ENCODE peak calls at places on chromosomes 2 and 18, in ten cellular contexts. One of them, this sample, is unnamed.

GRCh38 chr2:38376346-38376682 is 759 bp downstream of the ATL2 start:
- DNase-seq in central memory CD4-positive, alpha-beta T cell: peak
- DNase-seq in HTR-8/SVneo: peak
- DNase-seq in GDM1: peak
- DNase-seq in stimulated activated CD4-positive, alpha-beta T cell treated with anti-CD3 and anti-CD28 coated beads, Interleukin-1b, Interleukin-23, amount 100 ng/mL, for 24 hours: peak
- DNase-seq in heart right ventricle: no peak
- DNase-seq in T-helper 9 cell: peak
- DNase-seq in putamen: peak
- DNase-seq in NCI-H1436: peak
- DNase-seq in activated T-cell treated with anti-CD3 and anti-CD28 coated beads for 4 hours: peak
- DNase-seq in this sample: no peak

GRCh38 chr2:59151805-59152204 is 910.7 kb upstream of the FANCL start:
- DNase-seq in stimulated activated CD4-positive, alpha-beta T cell treated with anti-CD3 and anti-CD28 coated beads, Interleukin-1b, Interleukin-23, amount 100 ng/mL, for 24 hours: no peak
- DNase-seq in putamen: no peak
- DNase-seq in activated T-cell treated with anti-CD3 and anti-CD28 coated beads for 4 hours: no peak
- DNase-seq in HTR-8/SVneo: no peak
- DNase-seq in GDM1: no peak
- DNase-seq in heart right ventricle: no peak
- DNase-seq in NCI-H1436: no peak
- DNase-seq in T-helper 9 cell: no peak
- DNase-seq in central memory CD4-positive, alpha-beta T cell: no peak
- DNase-seq in this sample: no peak

GRCh38 chr2:176638167-176639015 is 369.1 kb downstream of the MTX2 start:
- DNase-seq in heart right ventricle: peak
- DNase-seq in GDM1: no peak
- DNase-seq in putamen: peak
- DNase-seq in stimulated activated CD4-positive, alpha-beta T cell treated with anti-CD3 and anti-CD28 coated beads, Interleukin-1b, Interleukin-23, amount 100 ng/mL, for 24 hours: peak
- DNase-seq in NCI-H1436: peak
- DNase-seq in T-helper 9 cell: peak
- DNase-seq in central memory CD4-positive, alpha-beta T cell: peak
- DNase-seq in HTR-8/SVneo: peak
- DNase-seq in activated T-cell treated with anti-CD3 and anti-CD28 coated beads for 4 hours: peak
- DNase-seq in this sample: no peak

GRCh38 chr18:919078-919477 is 14.4 kb downstream of the ADCYAP1 start:
- DNase-seq in heart right ventricle: no peak
- DNase-seq in activated T-cell treated with anti-CD3 and anti-CD28 coated beads for 4 hours: no peak
- DNase-seq in NCI-H1436: no peak
- DNase-seq in T-helper 9 cell: no peak
- DNase-seq in central memory CD4-positive, alpha-beta T cell: no peak
- DNase-seq in stimulated activated CD4-positive, alpha-beta T cell treated with anti-CD3 and anti-CD28 coated beads, Interleukin-1b, Interleukin-23, amount 100 ng/mL, for 24 hours: no peak
- DNase-seq in GDM1: no peak
- DNase-seq in HTR-8/SVneo: no peak
- DNase-seq in putamen: no peak
- DNase-seq in this sample: no peak

GRCh38 chr2:167697194-167697593 is 550.2 kb downstream of the STK39 start:
- DNase-seq in T-helper 9 cell: no peak
- DNase-seq in GDM1: no peak
- DNase-seq in stimulated activated CD4-positive, alpha-beta T cell treated with anti-CD3 and anti-CD28 coated beads, Interleukin-1b, Interleukin-23, amount 100 ng/mL, for 24 hours: no peak
- DNase-seq in NCI-H1436: no peak
- DNase-seq in heart right ventricle: no peak
- DNase-seq in activated T-cell treated with anti-CD3 and anti-CD28 coated beads for 4 hours: no peak
- DNase-seq in HTR-8/SVneo: no peak
- DNase-seq in putamen: no peak
- DNase-seq in central memory CD4-positive, alpha-beta T cell: no peak
- DNase-seq in this sample: no peak

GRCh38 chr18:51049137-51049536 is 19.1 kb downstream of the SMAD4 start:
- DNase-seq in putamen: no peak
- DNase-seq in GDM1: no peak
- DNase-seq in stimulated activated CD4-positive, alpha-beta T cell treated with anti-CD3 and anti-CD28 coated beads, Interleukin-1b, Interleukin-23, amount 100 ng/mL, for 24 hours: no peak
- DNase-seq in activated T-cell treated with anti-CD3 and anti-CD28 coated beads for 4 hours: no peak
- DNase-seq in T-helper 9 cell: no peak
- DNase-seq in HTR-8/SVneo: no peak
- DNase-seq in heart right ventricle: no peak
- DNase-seq in NCI-H1436: no peak
- DNase-seq in central memory CD4-positive, alpha-beta T cell: no peak
- DNase-seq in this sample: no peak

GRCh38 chr2:157312866-157313486 is 12.6 kb downstream of the ERMN start:
- DNase-seq in activated T-cell treated with anti-CD3 and anti-CD28 coated beads for 4 hours: no peak
- DNase-seq in GDM1: no peak
- DNase-seq in T-helper 9 cell: no peak
- DNase-seq in heart right ventricle: no peak
- DNase-seq in HTR-8/SVneo: no peak
- DNase-seq in putamen: no peak
- DNase-seq in NCI-H1436: no peak
- DNase-seq in stimulated activated CD4-positive, alpha-beta T cell treated with anti-CD3 and anti-CD28 coated beads, Interleukin-1b, Interleukin-23, amount 100 ng/mL, for 24 hours: no peak
- DNase-seq in central memory CD4-positive, alpha-beta T cell: no peak
- DNase-seq in this sample: no peak

GRCh38 chr2:193463016-193463415 is 1268.3 kb upstream of the TMEFF2 start:
- DNase-seq in putamen: no peak
- DNase-seq in central memory CD4-positive, alpha-beta T cell: no peak
- DNase-seq in stimulated activated CD4-positive, alpha-beta T cell treated with anti-CD3 and anti-CD28 coated beads, Interleukin-1b, Interleukin-23, amount 100 ng/mL, for 24 hours: no peak
- DNase-seq in GDM1: no peak
- DNase-seq in NCI-H1436: no peak
- DNase-seq in T-helper 9 cell: no peak
- DNase-seq in activated T-cell treated with anti-CD3 and anti-CD28 coated beads for 4 hours: no peak
- DNase-seq in heart right ventricle: no peak
- DNase-seq in HTR-8/SVneo: no peak
- DNase-seq in this sample: no peak

GRCh38 chr2:204110250-204111183 is 174.0 kb downstream of the ICOS start:
- DNase-seq in heart right ventricle: no peak
- DNase-seq in activated T-cell treated with anti-CD3 and anti-CD28 coated beads for 4 hours: peak
- DNase-seq in T-helper 9 cell: peak
- DNase-seq in central memory CD4-positive, alpha-beta T cell: peak
- DNase-seq in GDM1: peak
- DNase-seq in putamen: no peak
- DNase-seq in NCI-H1436: no peak
- DNase-seq in HTR-8/SVneo: no peak
- DNase-seq in stimulated activated CD4-positive, alpha-beta T cell treated with anti-CD3 and anti-CD28 coated beads, Interleukin-1b, Interleukin-23, amount 100 ng/mL, for 24 hours: peak
- DNase-seq in this sample: no peak

GRCh38 chr2:33242845-33243244 is 233.6 kb upstream of the RASGRP3 start:
- DNase-seq in putamen: no peak
- DNase-seq in stimulated activated CD4-positive, alpha-beta T cell treated with anti-CD3 and anti-CD28 coated beads, Interleukin-1b, Interleukin-23, amount 100 ng/mL, for 24 hours: no peak
- DNase-seq in NCI-H1436: no peak
- DNase-seq in central memory CD4-positive, alpha-beta T cell: no peak
- DNase-seq in GDM1: no peak
- DNase-seq in T-helper 9 cell: no peak
- DNase-seq in activated T-cell treated with anti-CD3 and anti-CD28 coated beads for 4 hours: no peak
- DNase-seq in HTR-8/SVneo: no peak
- DNase-seq in heart right ventricle: no peak
- DNase-seq in this sample: no peak

GRCh38 chr2:10407841-10408648 is 40.1 kb downstream of the ODC1 start:
- DNase-seq in T-helper 9 cell: peak
- DNase-seq in NCI-H1436: no peak
- DNase-seq in activated T-cell treated with anti-CD3 and anti-CD28 coated beads for 4 hours: peak
- DNase-seq in central memory CD4-positive, alpha-beta T cell: peak
- DNase-seq in heart right ventricle: no peak
- DNase-seq in putamen: no peak
- DNase-seq in GDM1: peak
- DNase-seq in HTR-8/SVneo: peak
- DNase-seq in stimulated activated CD4-positive, alpha-beta T cell treated with anti-CD3 and anti-CD28 coated beads, Interleukin-1b, Interleukin-23, amount 100 ng/mL, for 24 hours: peak
- DNase-seq in this sample: peak

GRCh38 chr2:140122001-140122400 is 1341.8 kb upstream of the NXPH2 start:
- DNase-seq in central memory CD4-positive, alpha-beta T cell: no peak
- DNase-seq in HTR-8/SVneo: peak
- DNase-seq in putamen: no peak
- DNase-seq in GDM1: no peak
- DNase-seq in NCI-H1436: no peak
- DNase-seq in heart right ventricle: no peak
- DNase-seq in T-helper 9 cell: no peak
- DNase-seq in stimulated activated CD4-positive, alpha-beta T cell treated with anti-CD3 and anti-CD28 coated beads, Interleukin-1b, Interleukin-23, amount 100 ng/mL, for 24 hours: no peak
- DNase-seq in activated T-cell treated with anti-CD3 and anti-CD28 coated beads for 4 hours: no peak
- DNase-seq in this sample: no peak

GRCh38 chr2:73257425-73258125 is 23.5 kb downstream of the CCT7 start:
- DNase-seq in HTR-8/SVneo: no peak
- DNase-seq in NCI-H1436: no peak
- DNase-seq in GDM1: no peak
- DNase-seq in heart right ventricle: no peak
- DNase-seq in putamen: no peak
- DNase-seq in central memory CD4-positive, alpha-beta T cell: no peak
- DNase-seq in activated T-cell treated with anti-CD3 and anti-CD28 coated beads for 4 hours: no peak
- DNase-seq in stimulated activated CD4-positive, alpha-beta T cell treated with anti-CD3 and anti-CD28 coated beads, Interleukin-1b, Interleukin-23, amount 100 ng/mL, for 24 hours: no peak
- DNase-seq in T-helper 9 cell: no peak
- DNase-seq in this sample: no peak

GRCh38 chr2:38966006-38966405 is 76.3 kb downstream of the ARHGEF33 start:
- DNase-seq in HTR-8/SVneo: no peak
- DNase-seq in putamen: no peak
- DNase-seq in T-helper 9 cell: no peak
- DNase-seq in heart right ventricle: no peak
- DNase-seq in stimulated activated CD4-positive, alpha-beta T cell treated with anti-CD3 and anti-CD28 coated beads, Interleukin-1b, Interleukin-23, amount 100 ng/mL, for 24 hours: no peak
- DNase-seq in GDM1: no peak
- DNase-seq in NCI-H1436: no peak
- DNase-seq in central memory CD4-positive, alpha-beta T cell: no peak
- DNase-seq in activated T-cell treated with anti-CD3 and anti-CD28 coated beads for 4 hours: no peak
- DNase-seq in this sample: no peak

GRCh38 chr2:26921323-26921722 is 49.1 kb upstream of the MAPRE3 start:
- DNase-seq in T-helper 9 cell: no peak
- DNase-seq in stimulated activated CD4-positive, alpha-beta T cell treated with anti-CD3 and anti-CD28 coated beads, Interleukin-1b, Interleukin-23, amount 100 ng/mL, for 24 hours: no peak
- DNase-seq in central memory CD4-positive, alpha-beta T cell: no peak
- DNase-seq in GDM1: no peak
- DNase-seq in HTR-8/SVneo: no peak
- DNase-seq in heart right ventricle: no peak
- DNase-seq in NCI-H1436: no peak
- DNase-seq in activated T-cell treated with anti-CD3 and anti-CD28 coated beads for 4 hours: no peak
- DNase-seq in putamen: peak
- DNase-seq in this sample: no peak

GRCh38 chr2:217851191-217852020 is 151.4 kb downstream of the TNS1 start:
- DNase-seq in stimulated activated CD4-positive, alpha-beta T cell treated with anti-CD3 and anti-CD28 coated beads, Interleukin-1b, Interleukin-23, amount 100 ng/mL, for 24 hours: no peak
- DNase-seq in activated T-cell treated with anti-CD3 and anti-CD28 coated beads for 4 hours: no peak
- DNase-seq in putamen: no peak
- DNase-seq in central memory CD4-positive, alpha-beta T cell: no peak
- DNase-seq in T-helper 9 cell: no peak
- DNase-seq in heart right ventricle: peak
- DNase-seq in HTR-8/SVneo: no peak
- DNase-seq in NCI-H1436: no peak
- DNase-seq in GDM1: peak
- DNase-seq in this sample: no peak

GRCh38 chr2:219297766-219298456 is 11.3 kb downstream of the PTPRN start:
- DNase-seq in GDM1: no peak
- DNase-seq in putamen: no peak
- DNase-seq in NCI-H1436: no peak
- DNase-seq in stimulated activated CD4-positive, alpha-beta T cell treated with anti-CD3 and anti-CD28 coated beads, Interleukin-1b, Interleukin-23, amount 100 ng/mL, for 24 hours: no peak
- DNase-seq in activated T-cell treated with anti-CD3 and anti-CD28 coated beads for 4 hours: no peak
- DNase-seq in T-helper 9 cell: no peak
- DNase-seq in heart right ventricle: no peak
- DNase-seq in central memory CD4-positive, alpha-beta T cell: no peak
- DNase-seq in HTR-8/SVneo: no peak
- DNase-seq in this sample: no peak

GRCh38 chr2:203905661-203906060 is 30.9 kb upstream of the ICOS start:
- DNase-seq in heart right ventricle: no peak
- DNase-seq in activated T-cell treated with anti-CD3 and anti-CD28 coated beads for 4 hours: no peak
- DNase-seq in HTR-8/SVneo: no peak
- DNase-seq in central memory CD4-positive, alpha-beta T cell: no peak
- DNase-seq in stimulated activated CD4-positive, alpha-beta T cell treated with anti-CD3 and anti-CD28 coated beads, Interleukin-1b, Interleukin-23, amount 100 ng/mL, for 24 hours: no peak
- DNase-seq in T-helper 9 cell: no peak
- DNase-seq in GDM1: no peak
- DNase-seq in putamen: no peak
- DNase-seq in NCI-H1436: no peak
- DNase-seq in this sample: no peak

GRCh38 chr2:11495844-11496271 is 29.9 kb upstream of the E2F6 start:
- DNase-seq in putamen: peak
- DNase-seq in T-helper 9 cell: no peak
- DNase-seq in heart right ventricle: no peak
- DNase-seq in NCI-H1436: no peak
- DNase-seq in GDM1: no peak
- DNase-seq in HTR-8/SVneo: no peak
- DNase-seq in central memory CD4-positive, alpha-beta T cell: no peak
- DNase-seq in stimulated activated CD4-positive, alpha-beta T cell treated with anti-CD3 and anti-CD28 coated beads, Interleukin-1b, Interleukin-23, amount 100 ng/mL, for 24 hours: no peak
- DNase-seq in activated T-cell treated with anti-CD3 and anti-CD28 coated beads for 4 hours: no peak
- DNase-seq in this sample: no peak

GRCh38 chr2:120344214-120344990 is 1.5 kb upstream of the INHBB start:
- DNase-seq in putamen: peak
- DNase-seq in T-helper 9 cell: no peak
- DNase-seq in heart right ventricle: no peak
- DNase-seq in stimulated activated CD4-positive, alpha-beta T cell treated with anti-CD3 and anti-CD28 coated beads, Interleukin-1b, Interleukin-23, amount 100 ng/mL, for 24 hours: no peak
- DNase-seq in NCI-H1436: peak
- DNase-seq in HTR-8/SVneo: no peak
- DNase-seq in activated T-cell treated with anti-CD3 and anti-CD28 coated beads for 4 hours: no peak
- DNase-seq in GDM1: no peak
- DNase-seq in central memory CD4-positive, alpha-beta T cell: no peak
- DNase-seq in this sample: no peak

GRCh38 chr2:26989156-26989555 is 18.7 kb downstream of the MAPRE3 start:
- DNase-seq in HTR-8/SVneo: no peak
- DNase-seq in stimulated activated CD4-positive, alpha-beta T cell treated with anti-CD3 and anti-CD28 coated beads, Interleukin-1b, Interleukin-23, amount 100 ng/mL, for 24 hours: no peak
- DNase-seq in central memory CD4-positive, alpha-beta T cell: no peak
- DNase-seq in NCI-H1436: no peak
- DNase-seq in GDM1: no peak
- DNase-seq in activated T-cell treated with anti-CD3 and anti-CD28 coated beads for 4 hours: no peak
- DNase-seq in T-helper 9 cell: no peak
- DNase-seq in putamen: no peak
- DNase-seq in heart right ventricle: no peak
- DNase-seq in this sample: no peak

GRCh38 chr2:232418466-232419244 is 12.0 kb downstream of the ALPG start:
- DNase-seq in heart right ventricle: no peak
- DNase-seq in putamen: no peak
- DNase-seq in stimulated activated CD4-positive, alpha-beta T cell treated with anti-CD3 and anti-CD28 coated beads, Interleukin-1b, Interleukin-23, amount 100 ng/mL, for 24 hours: no peak
- DNase-seq in HTR-8/SVneo: peak
- DNase-seq in GDM1: no peak
- DNase-seq in central memory CD4-positive, alpha-beta T cell: no peak
- DNase-seq in NCI-H1436: peak
- DNase-seq in T-helper 9 cell: no peak
- DNase-seq in activated T-cell treated with anti-CD3 and anti-CD28 coated beads for 4 hours: no peak
- DNase-seq in this sample: no peak

GRCh38 chr18:79420033-79420745 is 24.5 kb downstream of the NFATC1 start:
- DNase-seq in GDM1: no peak
- DNase-seq in HTR-8/SVneo: no peak
- DNase-seq in heart right ventricle: no peak
- DNase-seq in putamen: no peak
- DNase-seq in stimulated activated CD4-positive, alpha-beta T cell treated with anti-CD3 and anti-CD28 coated beads, Interleukin-1b, Interleukin-23, amount 100 ng/mL, for 24 hours: no peak
- DNase-seq in central memory CD4-positive, alpha-beta T cell: no peak
- DNase-seq in T-helper 9 cell: no peak
- DNase-seq in NCI-H1436: no peak
- DNase-seq in activated T-cell treated with anti-CD3 and anti-CD28 coated beads for 4 hours: no peak
- DNase-seq in this sample: no peak

GRCh38 chr18:37318360-37319037 is 247.1 kb downstream of the CELF4 start:
- DNase-seq in activated T-cell treated with anti-CD3 and anti-CD28 coated beads for 4 hours: no peak
- DNase-seq in heart right ventricle: no peak
- DNase-seq in HTR-8/SVneo: no peak
- DNase-seq in stimulated activated CD4-positive, alpha-beta T cell treated with anti-CD3 and anti-CD28 coated beads, Interleukin-1b, Interleukin-23, amount 100 ng/mL, for 24 hours: no peak
- DNase-seq in NCI-H1436: no peak
- DNase-seq in GDM1: no peak
- DNase-seq in T-helper 9 cell: no peak
- DNase-seq in central memory CD4-positive, alpha-beta T cell: no peak
- DNase-seq in putamen: no peak
- DNase-seq in this sample: no peak

GRCh38 chr2:19346983-19347618 is 11.3 kb downstream of the OSR1 start:
- DNase-seq in putamen: no peak
- DNase-seq in stimulated activated CD4-positive, alpha-beta T cell treated with anti-CD3 and anti-CD28 coated beads, Interleukin-1b, Interleukin-23, amount 100 ng/mL, for 24 hours: no peak
- DNase-seq in HTR-8/SVneo: no peak
- DNase-seq in activated T-cell treated with anti-CD3 and anti-CD28 coated beads for 4 hours: no peak
- DNase-seq in GDM1: no peak
- DNase-seq in central memory CD4-positive, alpha-beta T cell: no peak
- DNase-seq in NCI-H1436: no peak
- DNase-seq in heart right ventricle: no peak
- DNase-seq in T-helper 9 cell: no peak
- DNase-seq in this sample: no peak

GRCh38 chr2:30580394-30580793 is 133.3 kb downstream of the LCLAT1 start:
- DNase-seq in stimulated activated CD4-positive, alpha-beta T cell treated with anti-CD3 and anti-CD28 coated beads, Interleukin-1b, Interleukin-23, amount 100 ng/mL, for 24 hours: no peak
- DNase-seq in NCI-H1436: no peak
- DNase-seq in GDM1: no peak
- DNase-seq in putamen: no peak
- DNase-seq in central memory CD4-positive, alpha-beta T cell: no peak
- DNase-seq in HTR-8/SVneo: no peak
- DNase-seq in heart right ventricle: no peak
- DNase-seq in activated T-cell treated with anti-CD3 and anti-CD28 coated beads for 4 hours: no peak
- DNase-seq in T-helper 9 cell: no peak
- DNase-seq in this sample: no peak

GRCh38 chr2:1588051-1588993 is 156.0 kb downstream of the PXDN start:
- DNase-seq in stimulated activated CD4-positive, alpha-beta T cell treated with anti-CD3 and anti-CD28 coated beads, Interleukin-1b, Interleukin-23, amount 100 ng/mL, for 24 hours: no peak
- DNase-seq in putamen: no peak
- DNase-seq in heart right ventricle: no peak
- DNase-seq in GDM1: no peak
- DNase-seq in HTR-8/SVneo: no peak
- DNase-seq in activated T-cell treated with anti-CD3 and anti-CD28 coated beads for 4 hours: no peak
- DNase-seq in central memory CD4-positive, alpha-beta T cell: no peak
- DNase-seq in NCI-H1436: no peak
- DNase-seq in T-helper 9 cell: no peak
- DNase-seq in this sample: no peak

GRCh38 chr18:8177330-8178016 is 431.8 kb upstream of the RAB12 start:
- DNase-seq in stimulated activated CD4-positive, alpha-beta T cell treated with anti-CD3 and anti-CD28 coated beads, Interleukin-1b, Interleukin-23, amount 100 ng/mL, for 24 hours: no peak
- DNase-seq in putamen: no peak
- DNase-seq in central memory CD4-positive, alpha-beta T cell: no peak
- DNase-seq in HTR-8/SVneo: no peak
- DNase-seq in NCI-H1436: peak
- DNase-seq in activated T-cell treated with anti-CD3 and anti-CD28 coated beads for 4 hours: no peak
- DNase-seq in GDM1: no peak
- DNase-seq in T-helper 9 cell: no peak
- DNase-seq in heart right ventricle: peak
- DNase-seq in this sample: no peak

This sample was measured in esophagus muscularis mucosa.